ENCODE peak calls at places on chromosome 14, in four cellular contexts. C, E, P and U are unnamed samples.

GRCh38 chr14:88029500-88029899 is 24.6 kb downstream of the GPR65 start:
- DNase-seq in E (no peak), C (no peak), P (no peak), U (no peak)

GRCh38 chr14:71395151-71395604 is 487.9 kb downstream of the PCNX1 start:
- DNase-seq in C (no peak), P (no peak), E (no peak), U (no peak)

GRCh38 chr14:55482936-55483605 is 42.7 kb upstream of the TBPL2 start:
- DNase-seq in P (no peak), C (no peak), E (no peak), U (no peak)

GRCh38 chr14:68470361-68470760 is 322.5 kb downstream of the ZFP36L1 start:
- DNase-seq in C (no peak), P (no peak), E (no peak), U (no peak)

GRCh38 chr14:21534576-21534975 is 8.4 kb upstream of the SALL2 start:
- DNase-seq in P (no peak), E (no peak), C (no peak), U (no peak)

GRCh38 chr14:77498120-77498979 is at the start of gene ISM2:
- DNase-seq in E (peak), C (no peak), P (peak), U (peak)

GRCh38 chr14:67883717-67884116 is 64.1 kb downstream of the RAD51B start:
- DNase-seq in C (no peak), P (no peak), E (no peak), U (no peak)

GRCh38 chr14:22886500-22887259 is 3.7 kb downstream of the REM2 start:
- DNase-seq in E (peak), C (no peak), P (peak), U (peak)

GRCh38 chr14:75577724-75578098 is 709 bp upstream of the FLVCR2 start:
- DNase-seq in P (no peak), E (peak), C (peak), U (peak)

GRCh38 chr14:52265248-52265647 is 2.2 kb upstream of the PTGDR start:
- DNase-seq in P (no peak), C (no peak), E (no peak), U (no peak)

GRCh38 chr14:58107947-58108552 is 44.0 kb downstream of the ARMH4 start:
- DNase-seq in E (peak), P (no peak), C (peak), U (peak)

GRCh38 chr14:86321151-86321550 is 791.2 kb downstream of the FLRT2 start:
- DNase-seq in E (no peak), P (no peak), C (no peak), U (no peak)

GRCh38 chr14:96754845-96755184 is 42.4 kb upstream of the VRK1 start:
- DNase-seq in P (no peak), C (no peak), E (no peak), U (no peak)

GRCh38 chr14:102052522-102052921 is 34.3 kb downstream of the HSP90AA1 start:
- DNase-seq in C (no peak), P (no peak), E (no peak), U (no peak)

GRCh38 chr14:52397844-52398243 is 83.7 kb downstream of the PTGER2 start:
- DNase-seq in E (no peak), C (no peak), P (no peak), U (no peak)

GRCh38 chr14:23364164-23364571 is 804 bp downstream of the EFS start:
- DNase-seq in C (peak), E (no peak), P (no peak), U (no peak)

GRCh38 chr14:21039585-21040369 is 2.4 kb upstream of the RNASE7 start:
- DNase-seq in C (peak), P (no peak), E (peak), U (peak)

GRCh38 chr14:92470215-92470614 is 43.4 kb upstream of the RIN3 start:
- DNase-seq in P (no peak), C (no peak), E (no peak), U (no peak)

GRCh38 chr14:90381011-90381790 is 15.6 kb upstream of the CALM1 start:
- DNase-seq in E (peak), P (no peak), C (peak), U (peak)
- TF ChIP-seq POLR2A in E (no peak), P (peak), C (peak), U (no peak)

GRCh38 chr14:31561155-31561846 is at the start of gene NUBPL:
- DNase-seq in C (peak), E (peak), P (peak), U (peak)
- TF ChIP-seq POLR2A in C (no peak), E (no peak), P (peak), U (peak)

DNA sequence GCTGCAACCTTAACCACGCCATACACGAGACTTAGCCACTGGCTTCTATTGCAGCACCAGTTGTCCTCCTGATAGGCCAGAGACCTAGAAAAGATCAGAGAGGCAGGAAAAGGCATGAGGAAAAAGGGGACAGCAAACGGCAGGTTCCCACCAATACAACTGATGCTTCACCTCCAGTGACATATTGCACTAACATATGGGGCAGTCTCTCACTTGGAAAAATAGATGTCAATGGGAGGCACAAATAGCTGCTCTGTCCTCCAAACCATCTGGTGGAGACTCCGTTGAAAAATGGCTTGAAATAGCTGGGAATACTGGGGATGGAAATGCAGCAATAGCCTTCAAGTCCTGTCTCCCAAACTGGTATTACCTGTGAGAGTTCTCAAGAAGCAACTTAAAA is 20.4 kb downstream of the SLC8A3 start:
- DNase-seq in E (no peak), C (no peak), P (no peak), U (no peak)
- TF ChIP-seq POLR2A in E (no peak), C (no peak), P (no peak), U (no peak)

GRCh38 chr14:100065161-100065871 is at the start of gene EVL:
- DNase-seq in E (peak), P (peak), C (peak), U (no peak)
- TF ChIP-seq POLR2A in E (no peak), P (peak), C (no peak), U (no peak)